ENCODE peak calls at places on chromosomes 4 and X, in five cellular contexts. P is psoas muscle, G is astrocyte of the spinal cord, U is neural crest cell, Z is tibial nerve. R is an unnamed sample.

GRCh38 chrX:103400931-103401330 is 24.6 kb downstream of the BEX3 start:
- DNase-seq in Z (no peak), G (no peak), P (no peak), U (no peak), R (no peak)

GRCh38 chr4:54092800-54093608 is 7.0 kb upstream of the GSX2 start:
- DNase-seq in P (no peak), U (no peak), G (no peak), Z (no peak), R (no peak)

GRCh38 chr4:102606261-102606660 is 105.1 kb downstream of the NFKB1 start:
- DNase-seq in U (no peak), Z (no peak), P (no peak), G (no peak), R (no peak)

GRCh38 chr4:176271749-176272148 is 2.7 kb upstream of the ASB5 start:
- DNase-seq in G (peak; percentile 33), P (no peak), Z (no peak), U (no peak), R (no peak)

GRCh38 chr4:121156822-121157769 is 7.0 kb downstream of the TNIP3 start:
- DNase-seq in G (no peak), P (peak; percentile 45), Z (no peak), U (peak; percentile 48), R (no peak)

GRCh38 chr4:111618908-111619307 is 526.3 kb upstream of the FAM241A start:
- DNase-seq in G (peak; percentile 45), P (no peak), U (no peak), Z (no peak), R (no peak)

GRCh38 chr4:107997001-107997788 is 7.5 kb downstream of the HADH start:
- DNase-seq in Z (no peak), P (peak; percentile 61), G (peak; percentile 60), U (no peak), R (no peak)

GRCh38 chr4:83850435-83850834 is 314.5 kb downstream of the GPAT3 start:
- DNase-seq in P (no peak), U (no peak), Z (no peak), G (peak; percentile 72), R (no peak)

GRCh38 chr4:37648084-37648817 is 37.9 kb downstream of the RELL1 start:
- DNase-seq in P (peak; percentile 82), Z (no peak), G (peak; percentile 90), U (no peak), R (no peak)

GRCh38 chr4:15234585-15235126 is 193.2 kb upstream of the C1QTNF7 start:
- DNase-seq in U (no peak), Z (no peak), G (peak; percentile 94), P (no peak), R (no peak)

GRCh38 chr4:68606240-68606639 is 30.1 kb upstream of the UGT2B17 start:
- DNase-seq in P (no peak), Z (no peak), G (no peak), U (no peak), R (no peak)

GRCh38 chr4:73868206-73869129 is 725 bp upstream of the CXCL1 start:
- DNase-seq in Z (no peak), U (no peak), P (no peak), G (peak; percentile 54), R (no peak)

GRCh38 chr4:179415842-179416223 is 1973.6 kb upstream of the AGA start:
- DNase-seq in G (peak; percentile 39), Z (no peak), P (no peak), U (no peak), R (no peak)

GRCh38 chrX:150573702-150574101 is 5.3 kb downstream of the MTM1 start:
- DNase-seq in G (no peak), P (no peak), U (no peak), Z (no peak), R (no peak)

GRCh38 chr4:154491731-154492249 is at the start of gene DCHS2:
- DNase-seq in G (no peak), Z (no peak), U (peak; percentile 28), P (peak; percentile 59), R (peak; percentile 56)

GRCh38 chrX:47751670-47752069 is 85.0 kb upstream of the ZNF81 start:
- DNase-seq in P (peak; percentile 59), U (no peak), Z (no peak), G (no peak), R (no peak)

GRCh38 chrX:77639820-77640219 is 146.2 kb downstream of the ATRX start:
- DNase-seq in Z (no peak), G (no peak), P (no peak), U (no peak), R (no peak)

GRCh38 chr4:89645512-89645911 is 191.4 kb downstream of the SNCA start:
- DNase-seq in P (no peak), U (no peak), Z (no peak), G (no peak), R (no peak)

GRCh38 chr4:53651142-53651720 is 59.9 kb upstream of the LNX1 start:
- DNase-seq in G (no peak), Z (no peak), P (no peak), U (no peak), R (no peak)

GRCh38 chr4:87150498-87151261 is 69.7 kb downstream of the KLHL8 start:
- DNase-seq in U (peak; percentile 77), P (no peak), G (peak; percentile 79), Z (no peak), R (no peak)

GRCh38 chrX:72297953-72298730 is 7.6 kb downstream of the CITED1 start:
- DNase-seq in Z (no peak), U (no peak), G (no peak), P (no peak), R (no peak)

GRCh38 chr4:159384619-159385018 is 281.7 kb downstream of the RAPGEF2 start:
- DNase-seq in Z (no peak), P (no peak), U (no peak), G (peak; percentile 32), R (no peak)

GRCh38 chrX:47189906-47190305 is 3.7 kb upstream of the UBA1 start:
- DNase-seq in Z (no peak), P (peak; percentile 42), G (no peak), U (no peak), R (no peak)

GRCh38 chrX:88284844-88285243 is 462.2 kb upstream of the CPXCR1 start:
- DNase-seq in P (no peak), U (no peak), Z (no peak), G (no peak), R (no peak)

GRCh38 chrX:133969191-133969590 is 16.2 kb downstream of the GPC3 start:
- DNase-seq in Z (no peak), G (no peak), P (no peak), U (no peak), R (no peak)

GRCh38 chr4:5953003-5953951 is 60.4 kb upstream of the CRMP1 start:
- DNase-seq in P (no peak), U (no peak), Z (no peak), G (no peak), R (no peak)

GRCh38 chrX:66728818-66729271 is 90.0 kb upstream of the EDA2R start:
- DNase-seq in Z (peak; percentile 15), U (peak; percentile 50), G (peak; percentile 68), P (no peak), R (no peak)

GRCh38 chrX:156002517-156002916 is 5.0 kb downstream of the IL9R start:
- DNase-seq in P (no peak), G (no peak), U (no peak), Z (no peak), R (no peak)

GRCh38 chrX:68902706-68903105 is 73.9 kb downstream of the EFNB1 start:
- DNase-seq in Z (no peak), U (no peak), G (no peak), P (no peak), R (no peak)

GRCh38 chrX:130895299-130895698 is 7.7 kb downstream of the ENOX2 start:
- DNase-seq in P (no peak), U (no peak), Z (no peak), G (no peak), R (no peak)

GRCh38 chrX:2696698-2697215 is 5.7 kb downstream of the CD99 start:
- DNase-seq in Z (no peak), U (no peak), G (peak; percentile 90), P (no peak), R (no peak)

GRCh38 chr4:3780347-3781171 is 14.4 kb downstream of the ADRA2C start:
- DNase-seq in P (no peak), G (no peak), Z (no peak), U (no peak), R (no peak)

GRCh38 chrX:41178201-41178600 is 93.0 kb downstream of the USP9X start:
- DNase-seq in Z (no peak), U (no peak), G (no peak), P (no peak), R (no peak)

GRCh38 chrX:115588180-115588579 is 27.2 kb downstream of the PLS3 start:
- DNase-seq in Z (no peak), P (no peak), G (no peak), U (no peak), R (no peak)

GRCh38 chr4:138034871-138035270 is 207.3 kb downstream of the SLC7A11 start:
- DNase-seq in U (no peak), Z (no peak), P (no peak), G (no peak), R (no peak)

GRCh38 chrX:65488496-65488895 is 46.1 kb downstream of the LAS1L start:
- DNase-seq in U (no peak), G (no peak), Z (no peak), P (no peak), R (no peak)

GRCh38 chrX:54926978-54927377 is 6.4 kb downstream of the TRO start:
- DNase-seq in U (no peak), Z (no peak), P (no peak), G (no peak), R (no peak)
- TF ChIP-seq CTCF in U (no peak), Z (no peak), P (no peak), G (no peak), R (no peak)

GRCh38 chrX:53678667-53679066 is 7.9 kb downstream of the HUWE1 start:
- DNase-seq in U (no peak), Z (no peak), P (no peak), G (no peak), R (no peak)
- TF ChIP-seq CTCF in U (peak; percentile 51), Z (no peak), P (peak; percentile 9), G (peak; percentile 30), R (no peak)

GRCh38 chr4:189786447-189786846 is 154.2 kb upstream of the FRG1 start:
- DNase-seq in P (no peak), U (no peak), G (no peak), Z (no peak), R (no peak)

GRCh38 chr4:189787216-189788031 is 153.2 kb upstream of the FRG1 start:
- DNase-seq in U (no peak), P (no peak), G (no peak), Z (no peak), R (no peak)

GRCh38 chr4:189784651-189785050 is 156.0 kb upstream of the FRG1 start:
- DNase-seq in G (no peak), U (no peak), Z (no peak), P (no peak), R (no peak)

DNA sequence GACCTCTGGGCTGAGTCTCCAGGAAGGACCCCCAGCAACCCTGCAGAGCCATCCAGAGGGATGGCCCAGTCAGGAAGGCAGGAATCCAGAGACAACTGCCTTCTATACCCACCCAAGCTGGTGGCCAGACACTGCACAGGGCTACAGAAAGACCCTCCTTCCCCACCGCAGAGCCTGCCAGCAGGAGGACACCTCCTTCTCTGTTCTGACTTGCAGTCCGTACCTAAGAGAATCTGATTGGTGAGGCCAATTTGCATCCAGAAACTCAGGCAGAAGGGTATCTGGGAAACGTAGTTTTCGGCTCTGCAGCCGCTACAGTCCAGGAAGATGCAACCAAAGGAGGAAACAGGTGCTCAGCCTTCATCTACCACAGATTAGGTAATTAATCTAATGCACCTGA is 155.4 kb upstream of the FRG1 start:
- DNase-seq in G (no peak), P (no peak), U (no peak), Z (no peak), R (no peak)
- TF ChIP-seq CTCF in G (no peak), P (no peak), U (no peak), Z (no peak), R (no peak)

GRCh38 chr4:126582737-126583136 is 1050.0 kb upstream of the INTU start:
- DNase-seq in U (no peak), G (no peak), Z (no peak), P (no peak), R (no peak)
- TF ChIP-seq CTCF in U (no peak), G (peak; percentile 15), Z (no peak), P (no peak), R (no peak)